ENCODE peak calls at places on chromosomes 2 and 18, in four cellular contexts. P, C, X and Q are unnamed samples.

GRCh38 chr2:6823111-6823510 is 42.6 kb downstream of the CMPK2 start:
- DNase-seq in X (peak), C (no peak), P (no peak), Q (no peak)

GRCh38 chr18:9482790-9483189 is 7.5 kb downstream of the RALBP1 start:
- DNase-seq in P (no peak), X (no peak), C (no peak), Q (no peak)

GRCh38 chr2:135226961-135227360 is 174.9 kb downstream of the RAB3GAP1 start:
- DNase-seq in P (no peak), X (peak), C (no peak), Q (no peak)

GRCh38 chr18:27599202-27599829 is 414.2 kb upstream of the CHST9 start:
- DNase-seq in P (no peak), C (peak), X (peak), Q (peak)

GRCh38 chr2:98039085-98039756 is 43.5 kb upstream of the TMEM131 start:
- DNase-seq in P (no peak), C (no peak), X (no peak), Q (no peak)

GRCh38 chr2:15588329-15588919 is 3.2 kb upstream of the DDX1 start:
- DNase-seq in P (no peak), X (peak), C (peak), Q (peak)

GRCh38 chr2:239598011-239598731 is 197.4 kb upstream of the HDAC4 start:
- DNase-seq in P (no peak), X (no peak), C (no peak), Q (no peak)

GRCh38 chr18:9429662-9429993 is 45.7 kb upstream of the RALBP1 start:
- DNase-seq in P (no peak), X (peak), C (no peak), Q (peak)

GRCh38 chr2:41784496-41784895 is 263.3 kb upstream of the PKDCC start:
- DNase-seq in C (no peak), P (no peak), X (no peak), Q (no peak)

GRCh38 chr2:61793389-61793836 is 60.4 kb downstream of the FAM161A start:
- DNase-seq in P (no peak), X (peak), C (peak), Q (peak)
- H2AFZ ChIP-seq in P (peak), X (peak), C (peak), Q (peak)

GRCh38 chr18:44683566-44683965 is 2.9 kb downstream of the SETBP1 start:
- DNase-seq in P (no peak), C (no peak), X (no peak), Q (no peak)
- H3K9ac ChIP-seq in P (no peak), C (no peak), X (no peak), Q (peak)

DNA sequence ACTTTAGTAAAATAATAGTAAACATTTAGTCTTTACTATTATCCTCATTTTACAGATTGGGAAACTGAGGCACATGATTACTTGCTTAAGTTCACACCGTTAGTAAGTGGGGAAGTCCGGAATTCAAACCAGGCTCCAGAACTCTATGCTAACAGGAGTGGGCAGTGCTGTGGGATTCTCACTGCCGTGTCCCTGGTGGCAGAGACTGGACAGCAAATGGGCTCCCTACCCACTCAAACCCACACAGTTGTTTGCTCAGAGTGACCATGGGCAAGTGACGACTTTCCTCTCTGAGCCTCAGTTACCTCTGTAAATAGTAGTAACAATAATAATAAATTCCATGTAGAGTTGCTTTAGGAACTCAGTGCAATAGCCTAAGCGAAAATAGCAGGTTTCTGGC is 24.0 kb downstream of the MAIP1 start:
- DNase-seq in P (no peak), X (no peak), C (no peak), Q (no peak)
- H3K27ac ChIP-seq in P (no peak), X (no peak), C (no peak), Q (no peak)

GRCh38 chr2:146246017-146246733 is 1598.7 kb upstream of the ACVR2A start:
- DNase-seq in X (peak), C (no peak), P (no peak), Q (no peak)
- H2AFZ ChIP-seq in X (peak), C (no peak), P (no peak), Q (no peak)

DNA sequence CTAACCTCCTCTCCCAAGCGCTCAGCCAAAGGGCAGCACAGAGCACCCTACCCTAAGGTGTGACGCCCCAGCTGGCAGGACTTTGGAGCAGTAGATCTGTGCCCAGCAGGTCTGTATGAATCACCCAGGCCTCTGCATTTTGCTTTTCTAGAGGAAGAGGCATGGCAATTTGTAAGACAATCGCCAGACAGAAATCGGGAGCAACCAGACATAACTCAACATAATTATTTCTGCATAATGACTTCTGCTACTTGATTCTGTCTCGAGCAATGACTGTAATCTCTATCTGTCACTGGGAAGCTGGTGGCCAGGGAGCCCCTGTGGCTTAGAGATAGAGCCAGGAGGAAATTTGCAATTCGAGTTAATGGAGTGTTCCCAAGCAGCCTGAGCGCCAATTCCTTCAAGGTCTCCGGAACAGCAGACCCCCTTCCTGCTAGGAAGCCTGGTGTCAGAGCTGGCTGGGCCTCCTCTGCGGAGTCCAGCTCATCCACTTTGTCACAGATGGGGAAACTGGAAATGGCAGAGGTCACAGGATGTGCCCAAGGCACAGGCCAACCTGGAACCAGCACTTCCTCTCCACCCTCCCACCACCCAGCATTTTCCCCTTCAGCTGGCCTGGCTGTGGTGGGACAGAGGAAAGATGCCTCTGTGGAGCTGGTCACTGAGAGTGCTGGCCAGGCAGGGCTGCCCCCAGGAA is 55.0 kb downstream of the ODC1 start:
- DNase-seq in X (no peak), P (no peak), C (no peak), Q (no peak)
- H3K9ac ChIP-seq in X (no peak), P (no peak), C (no peak), Q (no peak)

GRCh38 chr18:2657788-2658458 is 2.4 kb downstream of the SMCHD1 start:
- DNase-seq in X (peak), C (peak), P (no peak), Q (peak)
- H3K27ac ChIP-seq in X (peak), C (peak), P (peak), Q (no peak)

GRCh38 chr2:75208738-75209137 is 9.4 kb upstream of the TACR1 start:
- DNase-seq in P (no peak), X (no peak), C (no peak), Q (no peak)
- H2AFZ ChIP-seq in P (no peak), X (no peak), C (no peak), Q (no peak)